ENCODE peak calls at places on chromosomes 1 and 21, in seven cellular contexts. W is GM23338, Q is astrocyte of the spinal cord, B is PC-3, N is fibroblast of mammary gland, D is astrocyte, P is heart left ventricle. S is an unnamed sample.

GRCh38 chr21:25626752-25627151 is 12.3 kb upstream of the JAM2 start:
- DNase-seq in W (no peak), Q (no peak), B (peak; percentile 4), N (no peak), D (no peak), P (no peak), S (no peak)

GRCh38 chr1:228096416-228097332 is 6.5 kb downstream of the C1orf35 start:
- DNase-seq in W (no peak), Q (no peak), B (no peak), N (no peak), D (no peak), P (no peak), S (peak; percentile 48)

GRCh38 chr1:247953409-247953808 is 4.8 kb downstream of the OR2L8 start:
- DNase-seq in W (no peak), Q (no peak), B (no peak), N (no peak), D (no peak), P (no peak), S (no peak)

GRCh38 chr1:72282271-72282656 is at the start of gene NEGR1:
- DNase-seq in W (peak; percentile 66), Q (peak; percentile 78), B (peak; percentile 54), N (peak; percentile 69), D (peak; percentile 60), P (peak; percentile 67), S (peak; percentile 51)

GRCh38 chr1:229841230-229841629 is 215.2 kb downstream of the URB2 start:
- DNase-seq in W (no peak), Q (no peak), B (no peak), N (no peak), D (no peak), P (no peak), S (no peak)

GRCh38 chr1:1210726-1211540 is 3.0 kb downstream of the TNFRSF4 start:
- DNase-seq in W (no peak), Q (no peak), B (no peak), N (no peak), D (no peak), P (peak; percentile 64), S (peak; percentile 48)

GRCh38 chr1:33267468-33268205 is 11.3 kb downstream of the ZNF362 start:
- DNase-seq in W (no peak), Q (no peak), B (peak; percentile 12), N (no peak), D (no peak), P (no peak), S (no peak)

GRCh38 chr1:217089239-217090014 is 366.2 kb upstream of the ESRRG start:
- DNase-seq in W (peak; percentile 49), Q (peak; percentile 61), B (peak; percentile 82), N (peak; percentile 15), D (peak; percentile 51), P (peak; percentile 55), S (peak; percentile 19)

GRCh38 chr1:23354260-23354659 is 10.2 kb upstream of the HNRNPR start:
- DNase-seq in W (peak; percentile 31), Q (no peak), B (no peak), N (no peak), D (no peak), P (no peak), S (no peak)

GRCh38 chr1:210325026-210325670 is 3.6 kb upstream of the HHAT start:
- DNase-seq in W (no peak), Q (no peak), B (no peak), N (no peak), D (no peak), P (no peak), S (no peak)

GRCh38 chr1:210328746-210329488 is at the start of gene HHAT:
- DNase-seq in W (peak; percentile 82), Q (peak; percentile 78), B (peak; percentile 86), N (peak; percentile 56), D (peak; percentile 64), P (peak; percentile 93), S (peak; percentile 90)

GRCh38 chr1:210330279-210330866 is 1.7 kb downstream of the HHAT start:
- DNase-seq in W (no peak), Q (peak; percentile 41), B (no peak), N (no peak), D (peak; percentile 58), P (no peak), S (no peak)

GRCh38 chr1:210332233-210332632 is 3.5 kb downstream of the HHAT start:
- DNase-seq in W (no peak), Q (no peak), B (peak; percentile 41), N (no peak), D (no peak), P (no peak), S (no peak)

DNA sequence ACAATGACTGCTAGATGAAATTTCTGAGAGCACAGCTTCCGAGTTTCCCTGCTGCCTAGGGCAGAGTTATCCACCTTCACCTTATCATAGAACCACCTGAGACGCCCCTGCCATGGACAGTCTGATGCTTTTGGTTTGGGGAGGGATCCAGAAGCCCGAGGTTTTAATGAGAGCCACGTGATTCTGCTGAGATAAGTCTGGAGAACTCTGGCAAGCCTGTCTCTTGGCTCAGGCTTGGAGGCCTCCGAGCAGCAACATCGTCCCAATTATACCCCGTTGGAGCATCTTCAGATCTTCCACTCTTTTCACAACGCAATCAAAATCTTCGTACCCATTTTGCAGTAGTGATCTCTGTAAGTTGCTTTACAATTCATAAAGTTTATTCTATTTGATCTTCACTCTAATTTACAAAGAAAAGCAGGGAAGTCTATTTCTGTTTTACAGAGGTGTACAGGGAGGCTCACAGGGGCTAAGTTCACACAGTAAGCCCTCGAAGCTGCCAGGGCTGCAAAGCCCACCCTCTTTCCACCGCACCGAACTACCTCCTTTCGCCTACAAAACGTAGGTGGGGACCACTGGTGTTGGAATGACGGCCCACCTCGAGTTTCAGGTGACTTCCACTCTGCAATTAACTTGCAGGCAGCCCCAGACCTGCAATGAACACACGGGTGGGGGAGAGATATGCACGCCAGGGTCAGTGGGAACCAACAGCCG is 513 bp upstream of the HHAT start:
- DNase-seq in W (peak; percentile 8), Q (no peak), B (no peak), N (no peak), D (no peak), P (no peak), S (no peak)
- H3K4me3 ChIP-seq in W (peak overlapping the region; percentile 77), Q (peak overlapping the region; percentile 73), B (peak overlapping the region; percentile 93), N (peak overlapping the region; percentile 73), D (peak overlapping the region; percentile 90), P (peak overlapping the region; percentile 66), S (peak overlapping the region; percentile 81)

GRCh38 chr21:43339668-43340067 is 87.3 kb downstream of the SIK1 start:
- DNase-seq in W (no peak), Q (no peak), B (peak; percentile 17), N (no peak), D (no peak), P (no peak), S (peak; percentile 69)

GRCh38 chr21:43342301-43342881 is 84.5 kb downstream of the SIK1 start:
- DNase-seq in W (no peak), Q (no peak), B (no peak), N (no peak), D (no peak), P (no peak), S (no peak)

GRCh38 chr21:43341349-43342163 is 85.4 kb downstream of the SIK1 start:
- DNase-seq in W (no peak), Q (peak; percentile 47), B (no peak), N (peak; percentile 34), D (peak; percentile 37), P (no peak), S (no peak)

GRCh38 chr21:43338951-43339350 is 88.0 kb downstream of the SIK1 start:
- DNase-seq in W (no peak), Q (no peak), B (no peak), N (no peak), D (no peak), P (no peak), S (no peak)

DNA sequence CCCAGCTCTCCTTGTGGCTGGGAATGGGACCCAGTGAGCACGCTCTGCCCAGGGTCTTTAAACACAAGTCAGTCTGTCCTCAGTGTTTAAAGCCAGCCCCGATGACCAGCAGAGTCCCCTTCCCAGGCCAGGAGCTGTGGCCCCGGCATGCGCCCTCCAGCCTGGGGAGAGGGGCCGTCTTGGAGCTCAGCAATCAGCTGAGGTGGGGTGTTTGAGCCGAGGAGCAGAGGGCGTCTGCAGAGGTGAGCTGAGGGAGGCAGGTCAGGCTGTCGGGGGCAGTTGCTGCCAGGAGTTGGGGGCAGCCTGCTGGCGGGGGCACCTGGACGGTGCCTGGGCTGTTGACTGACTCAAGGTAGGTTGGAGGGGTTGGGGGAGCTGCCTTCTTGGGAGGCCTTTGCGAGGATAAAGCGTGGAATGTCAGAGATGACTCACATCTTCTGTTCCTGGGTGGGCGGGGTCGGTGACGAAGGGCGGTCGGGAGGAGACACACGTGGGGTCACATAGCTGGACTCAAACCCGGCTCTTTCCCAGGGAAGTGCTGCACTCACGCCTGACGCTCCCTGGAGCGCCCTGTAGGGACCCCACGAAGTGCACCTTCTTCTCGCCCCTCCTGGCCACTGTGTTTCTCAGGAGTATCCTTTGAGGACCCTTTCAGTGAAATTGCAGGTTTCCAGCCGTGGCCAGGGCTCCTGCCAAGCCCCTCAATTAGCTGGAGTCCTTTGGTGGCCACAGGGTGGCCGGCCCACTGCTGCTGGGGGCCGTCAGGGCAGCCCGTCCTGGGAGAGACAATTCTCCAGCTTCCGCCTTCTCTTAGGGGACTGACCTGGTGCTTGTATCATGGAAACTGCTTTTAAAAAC is 86.2 kb downstream of the SIK1 start:
- DNase-seq in W (no peak), Q (peak; percentile 89), B (peak; percentile 85), N (peak; percentile 81), D (peak; percentile 87), P (no peak), S (peak; percentile 55)
- H3K4me3 ChIP-seq in W (no peak overlapping the region), Q (no peak overlapping the region), B (no peak overlapping the region), N (no peak overlapping the region), D (no peak overlapping the region), P (no peak overlapping the region), S (no peak overlapping the region)

GRCh38 chr1:3496916-3497315 is 42.5 kb downstream of the ARHGEF16 start:
- DNase-seq in W (no peak), Q (no peak), B (no peak), N (no peak), D (no peak), P (no peak), S (no peak)

GRCh38 chr1:3495776-3496745 is 41.6 kb downstream of the ARHGEF16 start:
- DNase-seq in W (no peak), Q (peak; percentile 54), B (no peak), N (no peak), D (peak; percentile 31), P (no peak), S (no peak)

GRCh38 chr1:3492545-3493246 is 38.2 kb downstream of the ARHGEF16 start:
- DNase-seq in W (no peak), Q (no peak), B (peak; percentile 87), N (no peak), D (no peak), P (no peak), S (no peak)

GRCh38 chr1:3497521-3497920 is 43.1 kb downstream of the ARHGEF16 start:
- DNase-seq in W (no peak), Q (no peak), B (no peak), N (no peak), D (no peak), P (no peak), S (no peak)

GRCh38 chr1:3494321-3495308 is 40.1 kb downstream of the ARHGEF16 start:
- DNase-seq in W (no peak), Q (no peak), B (peak; percentile 53), N (no peak), D (no peak), P (no peak), S (no peak)
- H3K4me3 ChIP-seq in W (no peak overlapping the region), Q (no peak overlapping the region), B (no peak overlapping the region), N (no peak overlapping the region), D (no peak overlapping the region), P (no peak overlapping the region), S (no peak overlapping the region)

DNA sequence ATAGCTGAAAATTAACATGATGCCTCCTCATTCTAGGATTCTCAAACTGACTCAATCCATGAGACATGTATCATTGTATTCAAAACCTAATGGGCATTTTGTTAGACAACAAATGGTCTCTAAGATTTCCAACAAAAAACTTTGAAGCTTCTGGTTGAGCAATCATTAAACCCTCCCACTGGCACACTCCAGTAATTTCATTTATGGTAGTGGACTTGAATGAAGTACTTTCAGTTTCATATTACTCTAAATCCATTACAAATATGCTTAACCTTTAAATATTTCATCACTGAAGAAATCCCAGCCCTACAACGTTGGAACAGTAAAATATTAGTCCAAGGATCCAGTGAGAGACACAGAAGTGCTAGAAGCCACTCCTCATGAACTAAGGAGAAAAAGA is 43.5 kb downstream of the GBP6 start:
- DNase-seq in W (no peak), Q (no peak), B (no peak), N (peak; percentile 49), D (no peak), P (no peak), S (no peak)
- H3K4me3 ChIP-seq in W (no peak overlapping the region), Q (no peak overlapping the region), B (no peak overlapping the region), N (no peak overlapping the region), D (no peak overlapping the region), P (peak overlapping the region; percentile 13), S (peak overlapping the region; percentile 52)

S was measured in psoas muscle.